ENCODE peak calls at places on chromosomes 13 and 19, in five cellular contexts. One of them, this sample, is unnamed.

GRCh38 chr13:25756916-25757315 is 294.9 kb downstream of the SHISA2 start:
- DNase-seq in PC-3: no peak
- DNase-seq in OCI-LY7: no peak
- DNase-seq in tibial artery: no peak
- DNase-seq in epithelial cell of esophagus: no peak
- DNase-seq in this sample: no peak

GRCh38 chr13:67328895-67329294 is 98.8 kb upstream of the PCDH9 start:
- DNase-seq in epithelial cell of esophagus: no peak
- DNase-seq in PC-3: no peak
- DNase-seq in OCI-LY7: no peak
- DNase-seq in tibial artery: no peak
- DNase-seq in this sample: no peak

GRCh38 chr13:35231426-35231825 is 245.1 kb downstream of the MAB21L1 start:
- DNase-seq in PC-3: no peak
- DNase-seq in epithelial cell of esophagus: no peak
- DNase-seq in tibial artery: no peak
- DNase-seq in OCI-LY7: no peak
- DNase-seq in this sample: no peak

GRCh38 chr13:113827021-113827420 is 36.9 kb downstream of the GAS6 start:
- DNase-seq in PC-3: no peak
- DNase-seq in OCI-LY7: no peak
- DNase-seq in tibial artery: no peak
- DNase-seq in epithelial cell of esophagus: no peak
- DNase-seq in this sample: no peak

GRCh38 chr13:110617326-110618072 is 2.2 kb downstream of the NAXD start:
- DNase-seq in PC-3: no peak
- DNase-seq in tibial artery: no peak
- DNase-seq in OCI-LY7: peak
- DNase-seq in epithelial cell of esophagus: peak
- DNase-seq in this sample: peak

GRCh38 chr19:13055213-13056051 is 47.2 kb downstream of the LYL1 start:
- DNase-seq in tibial artery: peak
- DNase-seq in epithelial cell of esophagus: peak
- DNase-seq in OCI-LY7: no peak
- DNase-seq in PC-3: peak
- DNase-seq in this sample: no peak

GRCh38 chr13:33932765-33933406 is 114.9 kb downstream of the RFC3 start:
- DNase-seq in tibial artery: no peak
- DNase-seq in epithelial cell of esophagus: no peak
- DNase-seq in PC-3: no peak
- DNase-seq in OCI-LY7: no peak
- DNase-seq in this sample: no peak

GRCh38 chr19:13882841-13883240 is 5.9 kb downstream of the NANOS3 start:
- DNase-seq in PC-3: no peak
- DNase-seq in tibial artery: no peak
- DNase-seq in epithelial cell of esophagus: peak
- DNase-seq in OCI-LY7: no peak
- DNase-seq in this sample: peak

GRCh38 chr13:20305587-20305986 is 73.5 kb upstream of the GJB6 start:
- DNase-seq in tibial artery: no peak
- DNase-seq in PC-3: peak
- DNase-seq in epithelial cell of esophagus: no peak
- DNase-seq in OCI-LY7: peak
- DNase-seq in this sample: no peak
- TF ChIP-seq CTCF in tibial artery: no peak
- TF ChIP-seq CTCF in PC-3: peak
- TF ChIP-seq CTCF in epithelial cell of esophagus: no peak
- TF ChIP-seq CTCF in OCI-LY7: no peak
- TF ChIP-seq CTCF in this sample: no peak

GRCh38 chr19:4638330-4638729 is 986 bp upstream of the TNFAIP8L1 start:
- DNase-seq in epithelial cell of esophagus: no peak
- DNase-seq in OCI-LY7: no peak
- DNase-seq in tibial artery: no peak
- DNase-seq in PC-3: no peak
- DNase-seq in this sample: no peak

GRCh38 chr19:4638828-4639530 is at the start of gene TNFAIP8L1:
- DNase-seq in epithelial cell of esophagus: peak
- DNase-seq in OCI-LY7: peak
- DNase-seq in PC-3: peak
- DNase-seq in tibial artery: peak
- DNase-seq in this sample: peak

GRCh38 chr19:4635763-4636135 is 3.6 kb upstream of the TNFAIP8L1 start:
- DNase-seq in epithelial cell of esophagus: no peak
- DNase-seq in OCI-LY7: no peak
- DNase-seq in tibial artery: no peak
- DNase-seq in PC-3: no peak
- DNase-seq in this sample: no peak

GRCh38 chr19:4636151-4636717 is 3.1 kb upstream of the TNFAIP8L1 start:
- DNase-seq in tibial artery: no peak
- DNase-seq in OCI-LY7: peak
- DNase-seq in epithelial cell of esophagus: peak
- DNase-seq in PC-3: peak
- DNase-seq in this sample: no peak

GRCh38 chr19:4636761-4637160 is 2.6 kb upstream of the TNFAIP8L1 start:
- DNase-seq in OCI-LY7: no peak
- DNase-seq in PC-3: no peak
- DNase-seq in tibial artery: no peak
- DNase-seq in epithelial cell of esophagus: no peak
- DNase-seq in this sample: no peak
- H3K4me3 ChIP-seq in OCI-LY7: peak
- H3K4me3 ChIP-seq in PC-3: peak
- H3K4me3 ChIP-seq in tibial artery: no peak
- H3K4me3 ChIP-seq in epithelial cell of esophagus: no peak
- H3K4me3 ChIP-seq in this sample: no peak

DNA sequence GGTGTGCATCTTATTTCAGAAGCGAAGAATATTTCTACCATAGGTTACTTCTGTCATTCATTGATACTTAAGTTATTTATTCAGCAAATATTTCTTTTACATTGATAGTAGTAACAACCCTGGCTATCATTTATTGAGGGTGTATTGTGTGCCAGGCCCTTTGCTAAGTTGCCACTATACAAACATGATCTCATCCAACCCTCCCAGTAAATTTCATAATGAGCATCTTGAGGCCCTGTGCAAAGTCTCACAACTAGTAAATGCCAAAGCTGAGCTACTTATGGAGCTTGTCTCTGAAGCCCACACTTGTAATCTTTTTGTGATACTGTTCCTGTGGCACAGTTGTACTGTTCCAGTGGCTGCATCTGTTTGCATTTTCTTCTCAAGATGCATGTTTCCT is 36.1 kb downstream of the RNASEH2B start:
- DNase-seq in tibial artery: no peak
- DNase-seq in OCI-LY7: no peak
- DNase-seq in epithelial cell of esophagus: no peak
- DNase-seq in PC-3: no peak
- DNase-seq in this sample: no peak
- TF ChIP-seq CTCF in tibial artery: no peak
- TF ChIP-seq CTCF in OCI-LY7: no peak
- TF ChIP-seq CTCF in epithelial cell of esophagus: no peak
- TF ChIP-seq CTCF in PC-3: no peak
- TF ChIP-seq CTCF in this sample: no peak

GRCh38 chr13:97436845-97437244 is 2.9 kb downstream of the RAP2A start:
- DNase-seq in OCI-LY7: no peak
- DNase-seq in PC-3: no peak
- DNase-seq in tibial artery: no peak
- DNase-seq in epithelial cell of esophagus: no peak
- DNase-seq in this sample: no peak
- H3K4me3 ChIP-seq in OCI-LY7: no peak
- H3K4me3 ChIP-seq in PC-3: no peak
- H3K4me3 ChIP-seq in tibial artery: peak
- H3K4me3 ChIP-seq in epithelial cell of esophagus: no peak
- H3K4me3 ChIP-seq in this sample: no peak

DNA sequence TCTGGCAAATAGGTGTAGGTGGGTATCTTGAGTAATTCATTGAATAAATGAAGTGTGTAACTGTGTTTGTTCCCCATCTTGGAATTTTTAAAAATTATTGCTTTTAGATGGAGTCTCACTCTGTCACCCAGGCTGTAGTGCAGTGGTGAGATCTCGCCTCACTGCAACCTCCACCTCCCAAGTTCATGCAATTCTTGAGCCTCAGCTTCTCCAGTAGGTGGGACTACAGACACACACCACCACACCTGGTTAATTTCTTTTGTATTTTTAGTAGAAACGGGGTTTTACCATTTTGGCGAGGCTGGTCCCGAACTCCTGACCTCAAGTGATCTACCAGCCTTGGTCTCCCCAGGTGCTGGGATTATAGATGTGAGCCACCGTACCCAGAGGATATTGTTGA is 7.9 kb upstream of the CYP2A6 start:
- DNase-seq in epithelial cell of esophagus: no peak
- DNase-seq in OCI-LY7: no peak
- DNase-seq in tibial artery: no peak
- DNase-seq in PC-3: no peak
- DNase-seq in this sample: no peak
- TF ChIP-seq CTCF in epithelial cell of esophagus: no peak
- TF ChIP-seq CTCF in OCI-LY7: no peak
- TF ChIP-seq CTCF in tibial artery: no peak
- TF ChIP-seq CTCF in PC-3: no peak
- TF ChIP-seq CTCF in this sample: no peak

DNA sequence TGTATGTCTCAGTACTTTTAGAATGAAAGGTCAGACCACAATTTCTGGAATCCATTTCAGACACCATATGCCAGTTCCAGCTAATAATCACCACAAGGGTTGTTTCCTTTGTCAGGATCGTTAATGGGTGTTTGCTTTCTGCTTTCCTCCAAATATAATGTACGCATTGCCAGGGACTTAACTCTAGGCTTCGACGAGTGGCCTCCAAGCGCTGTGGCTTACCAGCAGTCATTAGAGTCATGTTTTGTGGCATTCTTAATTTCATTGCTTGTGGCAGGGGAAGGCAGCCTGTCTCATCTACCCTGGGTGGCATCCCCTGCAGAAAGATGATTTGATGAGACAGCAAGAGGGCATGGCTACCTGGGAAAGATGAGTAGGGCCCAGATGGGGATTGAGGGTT is 22.5 kb downstream of the SAFB start:
- DNase-seq in epithelial cell of esophagus: no peak
- DNase-seq in tibial artery: no peak
- DNase-seq in PC-3: no peak
- DNase-seq in OCI-LY7: no peak
- DNase-seq in this sample: no peak
- H3K4me3 ChIP-seq in epithelial cell of esophagus: no peak
- H3K4me3 ChIP-seq in tibial artery: no peak
- H3K4me3 ChIP-seq in PC-3: no peak
- H3K4me3 ChIP-seq in OCI-LY7: no peak
- H3K4me3 ChIP-seq in this sample: no peak

GRCh38 chr19:3061214-3062161 is 807 bp downstream of the TLE5 start:
- DNase-seq in epithelial cell of esophagus: no peak
- DNase-seq in tibial artery: peak
- DNase-seq in OCI-LY7: peak
- DNase-seq in PC-3: no peak
- DNase-seq in this sample: no peak
- TF ChIP-seq CTCF in epithelial cell of esophagus: no peak
- TF ChIP-seq CTCF in tibial artery: no peak
- TF ChIP-seq CTCF in OCI-LY7: peak
- TF ChIP-seq CTCF in PC-3: peak
- TF ChIP-seq CTCF in this sample: peak

This sample was measured in bronchial epithelial cell.